ENCODE peak calls at places on chromosome 21, in five cellular contexts. Z is CD8-positive, alpha-beta memory T cell; R is NCI-H1694; S is smooth muscle cell of the brain vasculature; L is GF-D8. P is an unnamed sample.
A peak's percentile ranks its signal among the peaks of the same experiment; 100 is the strongest.

GRCh38 chr21:36478207-36478701 is 1.7 kb downstream of the CLDN14 start:
- DNase-seq in S (no peak), R (no peak), L (no peak), Z (no peak), P (no peak)

GRCh38 chr21:24023402-24023801 is 1583.9 kb downstream of the MRPL39 start:
- DNase-seq in L (no peak), Z (no peak), S (no peak), R (no peak), P (no peak)

GRCh38 chr21:25572895-25573310 is 34.4 kb downstream of the MRPL39 start:
- DNase-seq in S (no peak), L (no peak), R (no peak), Z (no peak), P (no peak)

GRCh38 chr21:46116189-46116845 is 18.4 kb downstream of the COL6A2 start:
- DNase-seq in S (no peak), L (no peak), R (no peak), Z (no peak), P (no peak)

GRCh38 chr21:31234936-31235335 is 109.1 kb downstream of the TIAM1 start:
- DNase-seq in L (no peak), Z (no peak), R (peak; percentile 46), S (no peak), P (no peak)

GRCh38 chr21:45950740-45951515 is 30.6 kb upstream of the COL6A1 start:
- DNase-seq in L (no peak), S (peak; percentile 23), R (no peak), Z (no peak), P (no peak)

GRCh38 chr21:17250651-17251294 is 262.1 kb upstream of the CXADR start:
- DNase-seq in R (no peak), L (no peak), Z (no peak), S (no peak), P (no peak)

GRCh38 chr21:45380566-45380965 is 24.4 kb upstream of the COL18A1 start:
- DNase-seq in Z (no peak), L (no peak), S (no peak), R (no peak), P (no peak)

GRCh38 chr21:45018131-45019075 is 56.0 kb upstream of the ADARB1 start:
- DNase-seq in Z (no peak), R (no peak), L (no peak), S (no peak), P (no peak)

GRCh38 chr21:16085436-16085835 is 355.7 kb downstream of the USP25 start:
- DNase-seq in S (no peak), Z (no peak), R (no peak), L (no peak), P (no peak)

GRCh38 chr21:17491716-17492414 is 21.0 kb upstream of the CXADR start:
- DNase-seq in Z (no peak), L (peak; percentile 47), S (peak; percentile 88), R (no peak), P (no peak)

GRCh38 chr21:45388011-45388521 is 16.9 kb upstream of the COL18A1 start:
- DNase-seq in L (no peak), Z (no peak), S (no peak), R (no peak), P (no peak)

GRCh38 chr21:40845621-40846020 is 1.3 kb downstream of the DSCAM start:
- DNase-seq in R (no peak), L (no peak), Z (no peak), S (no peak), P (no peak)

GRCh38 chr21:43303240-43304178 is 123.4 kb downstream of the SIK1 start:
- DNase-seq in R (no peak), Z (no peak), S (no peak), L (no peak), P (no peak)

GRCh38 chr21:41024341-41025056 is 143.5 kb upstream of the BACE2 start:
- DNase-seq in L (no peak), R (no peak), S (no peak), Z (no peak), P (no peak)

GRCh38 chr21:45642122-45642813 is 1.3 kb upstream of the PCBP3 start:
- DNase-seq in L (no peak), S (no peak), R (no peak), Z (no peak), P (no peak)

GRCh38 chr21:15037894-15038293 is 26.9 kb downstream of the NRIP1 start:
- DNase-seq in L (no peak), S (no peak), Z (no peak), R (no peak), P (no peak)

GRCh38 chr21:42609806-42610205 is 43.6 kb upstream of the PDE9A start:
- DNase-seq in R (no peak), S (no peak), Z (no peak), L (no peak), P (no peak)

GRCh38 chr21:21102874-21103273 is 104.7 kb downstream of the NCAM2 start:
- DNase-seq in Z (no peak), R (no peak), S (no peak), L (no peak), P (no peak)

GRCh38 chr21:37669249-37669648 is 247.0 kb downstream of the KCNJ6 start:
- DNase-seq in Z (no peak), R (no peak), L (no peak), S (no peak), P (no peak)

GRCh38 chr21:42395910-42396625 is at the start of gene TMPRSS3:
- DNase-seq in Z (no peak), S (no peak), R (no peak), L (no peak), P (no peak)

GRCh38 chr21:38773108-38774061 is 32.3 kb upstream of the ETS2 start:
- DNase-seq in S (peak; percentile 76), Z (no peak), L (no peak), R (no peak), P (no peak)

GRCh38 chr21:16468191-16468590 is 738.4 kb downstream of the USP25 start:
- DNase-seq in L (no peak), Z (no peak), R (no peak), S (no peak), P (no peak)

GRCh38 chr21:30083120-30083945 is 83.3 kb downstream of the CLDN17 start:
- DNase-seq in Z (no peak), L (no peak), S (no peak), R (no peak), P (no peak)

GRCh38 chr21:15667010-15667409 is 62.8 kb upstream of the USP25 start:
- DNase-seq in L (no peak), S (no peak), R (no peak), Z (no peak), P (no peak)

GRCh38 chr21:20999567-21000169 is 1.5 kb downstream of the NCAM2 start:
- DNase-seq in L (no peak), R (peak; percentile 47), S (peak; percentile 24), Z (no peak), P (no peak)

GRCh38 chr21:42563261-42564045 is 49.8 kb downstream of the SLC37A1 start:
- DNase-seq in L (no peak), Z (no peak), R (no peak), S (no peak), P (no peak)

P was measured in activated gamma-delta T cell.